ENCODE peak calls at places on chromosomes 3 and 15, in four cellular contexts. One of them, this sample, is unnamed.

GRCh38 chr3:64355473-64355872 is 130.2 kb upstream of the PRICKLE2 start:
- DNase-seq in GM12878: no peak
- DNase-seq in H1: no peak
- DNase-seq in HepG2: no peak
- DNase-seq in this sample: no peak

GRCh38 chr3:79414821-79415220 is 353.0 kb downstream of the ROBO1 start:
- DNase-seq in H1: no peak
- DNase-seq in HepG2: no peak
- DNase-seq in GM12878: no peak
- DNase-seq in this sample: no peak

GRCh38 chr15:70375006-70375409 is 277.3 kb upstream of the TLE3 start:
- DNase-seq in HepG2: no peak
- DNase-seq in H1: peak
- DNase-seq in GM12878: no peak
- DNase-seq in this sample: no peak

GRCh38 chr3:111541911-111542483 is at the start of gene CD96:
- DNase-seq in HepG2: no peak
- DNase-seq in GM12878: no peak
- DNase-seq in H1: no peak
- DNase-seq in this sample: no peak

GRCh38 chr3:114408763-114409162 is 114.9 kb downstream of the TIGIT start:
- DNase-seq in HepG2: no peak
- DNase-seq in H1: no peak
- DNase-seq in GM12878: no peak
- DNase-seq in this sample: no peak

GRCh38 chr3:159077860-159078259 is 276.0 kb downstream of the MFSD1 start:
- DNase-seq in HepG2: no peak
- DNase-seq in GM12878: no peak
- DNase-seq in H1: no peak
- DNase-seq in this sample: no peak

GRCh38 chr3:86733257-86733656 is 257.7 kb downstream of the VGLL3 start:
- DNase-seq in H1: no peak
- DNase-seq in GM12878: no peak
- DNase-seq in HepG2: no peak
- DNase-seq in this sample: no peak

GRCh38 chr3:192077795-192078497 is 617.0 kb downstream of the PYDC2 start:
- DNase-seq in H1: no peak
- DNase-seq in GM12878: no peak
- DNase-seq in HepG2: no peak
- DNase-seq in this sample: no peak

GRCh38 chr3:114867359-114867758 is 279.7 kb downstream of the ZBTB20 start:
- DNase-seq in H1: no peak
- DNase-seq in HepG2: no peak
- DNase-seq in GM12878: no peak
- DNase-seq in this sample: no peak

GRCh38 chr3:11060500-11061251 is 68.1 kb downstream of the SLC6A1 start:
- DNase-seq in HepG2: peak
- DNase-seq in GM12878: no peak
- DNase-seq in H1: peak
- DNase-seq in this sample: peak

GRCh38 chr15:92661069-92661468 is 5.5 kb upstream of the FAM174B start:
- DNase-seq in HepG2: no peak
- DNase-seq in H1: no peak
- DNase-seq in GM12878: no peak
- DNase-seq in this sample: no peak

GRCh38 chr15:89243046-89243690 is 611 bp upstream of the FANCI start:
- DNase-seq in H1: no peak
- DNase-seq in GM12878: no peak
- DNase-seq in HepG2: no peak
- DNase-seq in this sample: no peak

GRCh38 chr3:184765730-184766074 is 46.3 kb upstream of the VPS8 start:
- DNase-seq in H1: no peak
- DNase-seq in GM12878: peak
- DNase-seq in HepG2: no peak
- DNase-seq in this sample: no peak

GRCh38 chr3:117035785-117036184 is 326.2 kb downstream of the TUSC7 start:
- DNase-seq in GM12878: no peak
- DNase-seq in H1: no peak
- DNase-seq in HepG2: no peak
- DNase-seq in this sample: no peak

GRCh38 chr3:150870406-150870805 is 34.8 kb downstream of the MINDY4B start:
- DNase-seq in GM12878: no peak
- DNase-seq in H1: no peak
- DNase-seq in HepG2: no peak
- DNase-seq in this sample: no peak

GRCh38 chr15:27268923-27269322 is 297.9 kb downstream of the GABRG3 start:
- DNase-seq in HepG2: no peak
- DNase-seq in GM12878: no peak
- DNase-seq in H1: no peak
- DNase-seq in this sample: no peak

GRCh38 chr3:17023006-17023664 is 138.4 kb downstream of the PLCL2 start:
- DNase-seq in GM12878: peak
- DNase-seq in HepG2: no peak
- DNase-seq in H1: no peak
- DNase-seq in this sample: no peak

GRCh38 chr3:156148946-156149348 is 28.6 kb downstream of the KCNAB1 start:
- DNase-seq in H1: no peak
- DNase-seq in HepG2: no peak
- DNase-seq in GM12878: no peak
- DNase-seq in this sample: no peak

GRCh38 chr3:10933021-10933420 is 59.5 kb upstream of the SLC6A1 start:
- DNase-seq in H1: no peak
- DNase-seq in HepG2: no peak
- DNase-seq in GM12878: no peak
- DNase-seq in this sample: no peak

GRCh38 chr3:189842681-189843602 is 211.8 kb downstream of the TP63 start:
- DNase-seq in HepG2: no peak
- DNase-seq in GM12878: no peak
- DNase-seq in H1: no peak
- DNase-seq in this sample: no peak

GRCh38 chr3:89113887-89114840 is 6.7 kb downstream of the EPHA3 start:
- DNase-seq in HepG2: peak
- DNase-seq in H1: peak
- DNase-seq in GM12878: no peak
- DNase-seq in this sample: peak

GRCh38 chr15:74178326-74179100 is 5.0 kb downstream of the ISLR start:
- DNase-seq in HepG2: no peak
- DNase-seq in H1: no peak
- DNase-seq in GM12878: no peak
- DNase-seq in this sample: no peak

GRCh38 chr3:142888484-142889262 is at the start of gene PCOLCE2:
- DNase-seq in H1: peak
- DNase-seq in GM12878: no peak
- DNase-seq in HepG2: no peak
- DNase-seq in this sample: peak

DNA sequence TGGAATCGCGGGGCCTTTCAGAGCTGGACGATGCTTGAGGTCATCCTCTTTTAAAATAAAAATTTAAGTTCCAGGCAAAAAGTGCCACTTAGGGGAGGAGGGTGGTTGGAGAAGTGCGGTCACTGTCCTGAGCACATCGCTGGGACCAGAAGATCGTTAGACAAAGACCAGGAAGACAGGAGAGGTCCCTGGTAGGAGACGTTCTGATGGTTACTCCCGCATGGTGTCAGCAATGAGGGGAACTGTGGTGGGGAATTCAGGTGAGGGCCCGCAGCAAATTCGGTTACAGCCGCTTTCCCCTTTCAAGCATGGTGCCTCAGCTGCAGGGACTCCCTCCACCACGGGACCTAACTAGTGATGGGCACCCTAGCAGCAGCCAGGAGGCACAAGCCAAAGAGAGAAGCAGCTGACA is 1.0 kb upstream of the ISY1 start:
- DNase-seq in H1: peak
- DNase-seq in GM12878: no peak
- DNase-seq in HepG2: peak
- DNase-seq in this sample: peak
- TF ChIP-seq SUZ12 in H1: no peak
- TF ChIP-seq SUZ12 in GM12878: no peak
- TF ChIP-seq SUZ12 in HepG2: no peak
- TF ChIP-seq SUZ12 in this sample: no peak

DNA sequence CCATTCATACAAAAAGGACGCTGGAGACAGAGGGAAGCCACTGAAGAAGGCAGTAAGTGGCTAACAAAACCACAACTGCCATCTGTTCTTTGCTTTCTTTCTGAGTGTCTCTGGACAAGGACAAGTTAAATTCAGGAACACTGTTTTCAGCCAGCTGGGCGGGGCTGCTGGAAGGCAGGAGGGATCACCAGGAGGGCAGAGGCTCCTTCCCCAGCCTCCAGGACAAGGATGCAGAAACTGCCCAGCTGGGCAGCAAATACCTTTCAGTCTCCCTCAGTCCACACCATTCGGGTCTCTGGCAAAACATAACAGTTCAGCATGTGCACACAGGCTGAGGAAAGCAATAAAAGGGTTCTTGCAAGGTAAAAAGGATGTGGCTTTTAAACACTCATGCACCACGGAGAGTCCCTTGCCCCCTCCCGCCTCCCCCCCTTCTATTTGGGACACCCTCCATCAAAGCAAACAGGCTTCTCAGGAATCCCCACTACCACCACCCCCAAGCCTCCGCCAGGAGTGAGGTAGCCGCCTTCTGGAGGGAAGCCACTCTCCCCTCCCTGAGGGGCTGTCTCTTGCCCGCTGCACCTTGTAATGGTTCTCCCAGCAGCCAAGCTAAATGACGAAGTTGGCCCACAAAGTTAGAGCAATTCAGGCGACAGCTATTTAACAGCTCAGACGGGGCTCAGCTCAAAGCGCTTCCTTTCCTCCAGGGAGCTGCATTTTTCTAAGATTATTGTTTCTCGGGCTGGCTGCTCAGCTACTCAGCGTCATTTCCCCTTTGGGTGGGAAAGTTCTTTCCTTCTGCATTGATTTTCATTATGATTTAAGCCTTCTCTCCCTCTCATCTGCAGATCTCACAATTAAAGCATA is 3.8 kb downstream of the HEG1 start:
- DNase-seq in H1: peak
- DNase-seq in HepG2: no peak
- DNase-seq in GM12878: peak
- DNase-seq in this sample: no peak
- TF ChIP-seq SP1 in H1: no peak
- TF ChIP-seq SP1 in HepG2: no peak
- TF ChIP-seq SP1 in GM12878: no peak
- TF ChIP-seq SP1 in this sample: no peak

GRCh38 chr15:42157981-42158765 is 1.7 kb upstream of the PLA2G4F start:
- DNase-seq in HepG2: no peak
- DNase-seq in H1: no peak
- DNase-seq in GM12878: no peak
- DNase-seq in this sample: no peak

GRCh38 chr15:42158941-42159340 is 2.5 kb upstream of the PLA2G4F start:
- DNase-seq in HepG2: no peak
- DNase-seq in H1: no peak
- DNase-seq in GM12878: no peak
- DNase-seq in this sample: no peak

GRCh38 chr15:42157381-42157780 is 945 bp upstream of the PLA2G4F start:
- DNase-seq in HepG2: no peak
- DNase-seq in H1: no peak
- DNase-seq in GM12878: no peak
- DNase-seq in this sample: no peak

GRCh38 chr15:42160110-42160509 is 3.7 kb upstream of the PLA2G4F start:
- DNase-seq in HepG2: no peak
- DNase-seq in GM12878: no peak
- DNase-seq in H1: no peak
- DNase-seq in this sample: no peak

DNA sequence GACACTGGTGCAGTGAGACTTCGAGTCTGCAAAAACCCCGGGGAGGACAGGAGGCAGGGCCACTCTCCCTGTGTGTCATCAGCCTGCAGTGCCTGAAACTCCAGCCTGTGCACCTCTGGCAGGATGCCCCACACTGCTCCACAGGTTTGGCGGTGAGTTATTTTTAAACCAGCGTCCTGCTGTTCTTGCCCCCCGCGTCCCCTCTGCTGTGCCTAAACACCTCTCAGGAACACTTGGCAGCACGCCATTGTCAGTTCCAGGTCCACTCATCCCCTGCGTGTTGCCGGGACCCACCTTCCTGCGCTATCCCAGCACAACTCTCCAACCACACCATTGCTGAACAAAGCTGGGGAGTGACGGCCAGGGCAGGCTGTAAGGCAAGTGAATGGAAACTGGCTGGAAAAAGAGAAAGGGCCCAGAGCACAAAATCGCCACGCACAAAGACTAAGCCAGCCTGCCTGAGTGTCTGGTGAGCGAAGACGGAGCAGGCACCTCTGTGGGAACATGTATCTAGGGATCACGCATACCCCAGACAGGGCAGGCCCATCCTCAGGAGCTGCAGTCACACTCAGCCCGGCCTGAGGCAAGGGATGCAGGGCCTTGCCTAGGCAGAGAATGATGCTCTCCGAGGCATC is 3.1 kb upstream of the PLA2G4F start:
- DNase-seq in HepG2: no peak
- DNase-seq in GM12878: no peak
- DNase-seq in H1: no peak
- DNase-seq in this sample: no peak
- TF ChIP-seq SUZ12 in HepG2: no peak
- TF ChIP-seq SUZ12 in GM12878: no peak
- TF ChIP-seq SUZ12 in H1: no peak
- TF ChIP-seq SUZ12 in this sample: no peak

GRCh38 chr15:58552505-58553364 is 120.9 kb downstream of the LIPC start:
- DNase-seq in HepG2: no peak
- DNase-seq in GM12878: no peak
- DNase-seq in H1: no peak
- DNase-seq in this sample: no peak

GRCh38 chr15:58549780-58550064 is 117.9 kb downstream of the LIPC start:
- DNase-seq in HepG2: no peak
- DNase-seq in H1: no peak
- DNase-seq in GM12878: no peak
- DNase-seq in this sample: no peak

GRCh38 chr15:58553365-58553918 is 121.7 kb downstream of the LIPC start:
- DNase-seq in H1: no peak
- DNase-seq in GM12878: no peak
- DNase-seq in HepG2: no peak
- DNase-seq in this sample: no peak

GRCh38 chr15:58551084-58551763 is 119.4 kb downstream of the LIPC start:
- DNase-seq in GM12878: peak
- DNase-seq in HepG2: no peak
- DNase-seq in H1: no peak
- DNase-seq in this sample: no peak

DNA sequence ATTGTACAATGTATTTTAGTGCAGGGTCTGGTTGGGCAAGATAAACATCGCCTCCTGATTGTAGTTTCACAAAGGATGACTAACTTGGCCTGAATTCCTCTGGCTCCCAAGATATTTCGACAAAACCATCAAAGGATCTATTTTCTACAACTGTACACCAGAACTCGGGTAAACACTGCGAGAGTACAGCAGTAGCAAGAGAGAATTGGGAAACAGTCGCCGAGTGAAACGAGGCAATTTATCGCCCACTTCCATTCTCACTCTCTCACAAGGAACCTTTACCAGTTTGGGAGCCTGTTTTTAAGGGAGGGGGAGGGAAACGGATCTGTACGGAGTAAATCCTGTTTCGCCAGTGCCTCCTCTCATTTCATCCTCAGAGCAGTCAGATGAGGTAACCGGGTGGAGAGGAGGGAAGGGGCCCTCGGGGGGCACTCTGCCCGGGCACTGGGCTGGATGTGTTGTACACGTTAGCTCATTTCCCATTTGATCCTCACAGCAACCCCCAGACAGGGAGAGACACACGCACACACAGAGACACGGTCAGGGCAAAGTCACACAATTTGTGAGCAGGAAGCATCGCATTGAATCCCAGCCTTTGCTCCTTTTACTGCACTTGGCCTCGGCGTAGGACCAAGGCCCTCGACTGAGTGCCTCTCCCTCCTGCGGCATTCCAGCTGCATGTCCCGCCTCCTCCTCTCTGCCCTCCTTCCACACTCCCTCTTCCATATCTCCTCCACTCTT is 120.1 kb downstream of the LIPC start:
- DNase-seq in HepG2: peak
- DNase-seq in GM12878: no peak
- DNase-seq in H1: no peak
- DNase-seq in this sample: no peak
- TF ChIP-seq SP1 in HepG2: no peak
- TF ChIP-seq SP1 in GM12878: no peak
- TF ChIP-seq SP1 in H1: no peak
- TF ChIP-seq SP1 in this sample: no peak